ENCODE peak calls at places on chromosomes 12 and 14, in ten cellular contexts. Q is amniotic stem cell; C is caudate nucleus; I is activated T-helper 1 cell treated with anti-CD3 and anti-CD28 coated beads, Interleukin-2, amount 50 U/mL, for 16 hours; P is AG09319; Z is iris pigment epithelial cell; A is NCI-H1105; E is germinal center; L is heart right ventricle; J is activated CD4-positive, alpha-beta T cell treated with anti-CD3 and anti-CD28 coated beads, Interleukin-2, amount 10 ng/mL, durations not matched to agents 7 days and 5 days. R is an unnamed sample.

GRCh38 chr14:90698379-90698869 is 117.8 kb downstream of the TTC7B start:
- DNase-seq in I (no peak), P (no peak), E (no peak), A (peak), L (peak), J (no peak), C (peak), Z (peak), Q (no peak), R (no peak)

GRCh38 chr14:100417466-100417865 is 94.3 kb downstream of the SLC25A47 start:
- DNase-seq in Z (peak), L (no peak), I (no peak), P (peak), A (no peak), Q (peak), E (no peak), J (no peak), C (peak), R (peak)

GRCh38 chr14:89351958-89352404 is 65.1 kb downstream of the FOXN3 start:
- DNase-seq in J (no peak), Z (no peak), A (no peak), I (no peak), L (no peak), Q (no peak), P (no peak), E (no peak), C (no peak), R (no peak)

GRCh38 chr14:92572050-92572449 is 58.5 kb downstream of the RIN3 start:
- DNase-seq in J (no peak), A (no peak), Q (no peak), C (no peak), E (no peak), I (no peak), Z (no peak), L (no peak), P (no peak), R (no peak)

GRCh38 chr12:13121568-13121967 is 18.1 kb upstream of the GSG1 start:
- DNase-seq in C (no peak), P (no peak), Q (no peak), E (no peak), J (no peak), L (no peak), Z (no peak), A (no peak), I (no peak), R (no peak)

GRCh38 chr12:101823891-101824290 is 6.9 kb downstream of the GNPTAB start:
- DNase-seq in J (peak), P (no peak), E (peak), Z (no peak), A (no peak), C (peak), I (peak), Q (no peak), L (peak), R (peak)

GRCh38 chr12:51752490-51752889 is 96.0 kb downstream of the FIGNL2 start:
- DNase-seq in E (no peak), L (peak), Z (peak), A (no peak), P (peak), J (no peak), C (peak), I (no peak), Q (peak), R (peak)

GRCh38 chr14:65223636-65224035 is 121.3 kb upstream of the MAX start:
- DNase-seq in P (no peak), L (no peak), C (no peak), I (no peak), J (no peak), A (no peak), E (no peak), Q (no peak), Z (no peak), R (no peak)

GRCh38 chr12:88242161-88242925 is 100.2 kb downstream of the TMTC3 start:
- DNase-seq in J (no peak), E (no peak), L (no peak), Z (peak), A (no peak), C (no peak), I (no peak), Q (peak), P (peak), R (no peak)

GRCh38 chr14:89417111-89417468 is at the start of gene FOXN3:
- DNase-seq in L (peak), Z (peak), I (peak), P (peak), J (peak), E (peak), A (peak), C (peak), Q (peak), R (peak)

GRCh38 chr12:113413488-113413939 is 8.7 kb upstream of the SDSL start:
- DNase-seq in P (no peak), J (no peak), I (no peak), E (no peak), Z (peak), A (no peak), Q (no peak), C (no peak), L (no peak), R (no peak)